ENCODE peak calls at places on chromosomes 16 and 17, in seven cellular contexts. N is esophagus muscularis mucosa, J is epithelial cell of esophagus, E is omental fat pad, C is fibroblast of lung, M is fibroblast of mammary gland, Q is nephron progenitor cell. D is an unnamed sample.

GRCh38 chr16:2815299-2815771 is 1.7 kb upstream of the PRSS21 start:
- DNase-seq in N (no peak), J (no peak), E (no peak), C (no peak), M (no peak), Q (no peak), D (no peak)

GRCh38 chr16:15946257-15947044 is 3.0 kb upstream of the ABCC1 start:
- DNase-seq in N (no peak), J (peak), E (no peak), C (peak), M (peak), Q (no peak), D (no peak)

GRCh38 chr16:1826691-1827573 is at the start of the genes FAHD1 and HAGH:
- DNase-seq in N (peak), J (peak), E (peak), C (peak), M (peak), Q (peak), D (peak)

GRCh38 chr17:4004517-4005295 is 40.5 kb upstream of the ATP2A3 start:
- DNase-seq in N (no peak), J (peak), E (no peak), C (peak), M (peak), Q (peak), D (peak)

GRCh38 chr17:40978752-40979151 is 5.4 kb downstream of the KRT40 start:
- DNase-seq in N (no peak), J (peak), E (no peak), C (no peak), M (no peak), Q (no peak), D (no peak)

GRCh38 chr17:55320594-55321506 is 56.1 kb downstream of the HLF start:
- DNase-seq in N (no peak), J (peak), E (no peak), C (peak), M (no peak), Q (no peak), D (no peak)

GRCh38 chr17:1055751-1056645 is 59.1 kb downstream of the TIMM22 start:
- DNase-seq in N (peak), J (peak), E (no peak), C (peak), M (peak), Q (peak), D (peak)

GRCh38 chr17:38867179-38867994 is 2.5 kb upstream of the LASP1 start:
- DNase-seq in N (no peak), J (peak), E (no peak), C (peak), M (peak), Q (peak), D (no peak)

GRCh38 chr17:72143245-72143644 is 22.4 kb downstream of the SOX9 start:
- DNase-seq in N (no peak), J (no peak), E (no peak), C (no peak), M (no peak), Q (no peak), D (no peak)

GRCh38 chr16:73096510-73096909 is 48.6 kb upstream of the ZFHX3 start:
- DNase-seq in N (no peak), J (no peak), E (no peak), C (no peak), M (no peak), Q (no peak), D (no peak)

GRCh38 chr16:86087011-86087453 is 188.1 kb downstream of the IRF8 start:
- DNase-seq in N (no peak), J (no peak), E (no peak), C (no peak), M (no peak), Q (no peak), D (no peak)

GRCh38 chr17:76179496-76180467 is 38.7 kb upstream of the FOXJ1 start:
- DNase-seq in N (no peak), J (peak), E (no peak), C (peak), M (peak), Q (no peak), D (peak)

GRCh38 chr17:40936437-40936971 is 942 bp downstream of the KRT23 start:
- DNase-seq in N (no peak), J (peak), E (no peak), C (no peak), M (no peak), Q (no peak), D (no peak)

GRCh38 chr17:80890551-80890930 is 101.1 kb upstream of the CHMP6 start:
- DNase-seq in N (no peak), J (no peak), E (no peak), C (no peak), M (no peak), Q (no peak), D (no peak)

GRCh38 chr16:3879258-3879886 is 1.1 kb downstream of the CREBBP start:
- DNase-seq in N (no peak), J (peak), E (no peak), C (no peak), M (no peak), Q (peak), D (no peak)

GRCh38 chr17:35167666-35168065 is 20.0 kb downstream of the UNC45B start:
- DNase-seq in N (no peak), J (peak), E (no peak), C (peak), M (peak), Q (no peak), D (no peak)

GRCh38 chr17:66177048-66177447 is 14.9 kb downstream of the CEP112 start:
- DNase-seq in N (no peak), J (no peak), E (no peak), C (no peak), M (no peak), Q (no peak), D (no peak)

GRCh38 chr17:76696763-76697701 is 13.7 kb downstream of the MXRA7 start:
- DNase-seq in N (no peak), J (no peak), E (no peak), C (no peak), M (peak), Q (no peak), D (peak)

GRCh38 chr17:37608369-37609169 is 649 bp downstream of the SYNRG start:
- DNase-seq in N (no peak), J (peak), E (no peak), C (peak), M (peak), Q (no peak), D (peak)

GRCh38 chr16:2514333-2515179 is 804 bp downstream of the ATP6V0C start:
- DNase-seq in N (no peak), J (no peak), E (no peak), C (no peak), M (no peak), Q (no peak), D (no peak)

GRCh38 chr17:40322417-40323315 is 13.7 kb downstream of the RARA start:
- DNase-seq in N (no peak), J (no peak), E (no peak), C (peak), M (peak), Q (peak), D (peak)

GRCh38 chr16:71630808-71631207 is 4.8 kb downstream of the MARVELD3 start:
- DNase-seq in N (no peak), J (peak), E (no peak), C (no peak), M (no peak), Q (no peak), D (no peak)

GRCh38 chr17:40345161-40346034 is 19.1 kb downstream of the GJD3 start:
- DNase-seq in N (no peak), J (peak), E (no peak), C (peak), M (peak), Q (peak), D (no peak)

GRCh38 chr17:8151641-8152111 is 528 bp downstream of the PER1 start:
- DNase-seq in N (peak), J (peak), E (no peak), C (peak), M (peak), Q (peak), D (no peak)

GRCh38 chr16:28985611-28986041 is 774 bp downstream of the LAT start:
- DNase-seq in N (no peak), J (no peak), E (no peak), C (no peak), M (no peak), Q (no peak), D (no peak)

GRCh38 chr16:46573008-46573833 is 48.0 kb downstream of the SHCBP1 start:
- DNase-seq in N (no peak), J (peak), E (no peak), C (peak), M (peak), Q (no peak), D (peak)

GRCh38 chr17:82922646-82923045 is 82.8 kb upstream of the ZNF750 start:
- DNase-seq in N (no peak), J (no peak), E (no peak), C (no peak), M (no peak), Q (no peak), D (no peak)

GRCh38 chr17:15143524-15143923 is 121.6 kb downstream of the PMP22 start:
- DNase-seq in N (peak), J (no peak), E (no peak), C (no peak), M (no peak), Q (no peak), D (no peak)
- TF ChIP-seq CTCF in N (no peak), J (no peak), E (no peak), C (no peak), M (no peak), Q (no peak), D (no peak)

GRCh38 chr17:78332530-78332929 is 27.3 kb downstream of the SOCS3 start:
- DNase-seq in N (no peak), J (no peak), E (no peak), C (no peak), M (no peak), Q (no peak), D (no peak)

GRCh38 chr17:78332991-78333390 is 26.9 kb downstream of the SOCS3 start:
- DNase-seq in N (no peak), J (no peak), E (no peak), C (no peak), M (no peak), Q (no peak), D (no peak)

GRCh38 chr17:78327880-78328279 is 32.0 kb downstream of the SOCS3 start:
- DNase-seq in N (no peak), J (no peak), E (no peak), C (no peak), M (no peak), Q (no peak), D (no peak)

GRCh38 chr17:78330570-78331224 is 29.2 kb downstream of the SOCS3 start:
- DNase-seq in N (no peak), J (no peak), E (no peak), C (peak), M (peak), Q (no peak), D (no peak)

DNA sequence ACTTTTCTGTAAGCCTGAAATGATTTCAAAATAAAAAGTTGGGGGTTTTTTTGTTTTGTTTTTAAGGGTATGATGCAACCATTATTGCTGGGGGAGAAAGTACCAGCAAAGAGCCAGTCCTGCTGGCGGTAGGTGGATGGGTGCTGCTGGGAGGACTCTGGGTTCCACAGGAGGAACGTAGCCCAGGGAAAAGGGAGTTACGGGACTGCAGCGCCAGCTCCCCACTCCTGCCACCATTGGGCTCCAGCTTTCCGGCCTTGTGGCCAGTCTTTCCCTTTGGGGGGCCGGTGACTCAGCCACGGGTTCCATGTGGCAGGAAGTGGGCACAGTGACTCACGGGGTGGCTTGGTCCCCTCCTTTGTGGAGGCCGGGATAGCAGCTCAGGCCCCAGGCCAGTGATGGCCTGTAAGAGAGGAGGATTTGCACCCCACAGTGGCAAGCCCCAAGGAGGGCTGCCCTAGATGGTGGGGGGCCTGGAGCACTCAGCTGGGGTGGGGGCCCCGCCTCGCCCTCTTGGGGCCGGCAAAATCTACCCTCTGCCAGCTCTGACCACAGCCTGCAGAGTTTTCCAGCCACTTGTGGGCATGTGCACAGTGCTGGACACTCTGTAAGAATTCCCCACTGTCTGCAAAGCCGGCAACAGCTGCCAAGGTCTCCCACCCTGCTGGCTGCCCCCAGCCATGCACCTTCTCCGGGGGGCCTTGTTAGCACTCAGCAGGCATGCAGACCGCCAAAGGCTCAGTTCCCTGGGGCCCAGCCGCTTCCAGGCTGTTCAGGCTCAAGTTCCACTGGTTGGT is 30.4 kb downstream of the SOCS3 start:
- DNase-seq in N (no peak), J (peak), E (no peak), C (peak), M (peak), Q (no peak), D (no peak)
- TF ChIP-seq CTCF in N (no peak), J (no peak), E (no peak), C (no peak), M (no peak), Q (no peak), D (no peak)

GRCh38 chr17:45230410-45230786 is 8.7 kb downstream of the FMNL1 start:
- DNase-seq in N (no peak), J (no peak), E (no peak), C (no peak), M (no peak), Q (no peak), D (no peak)

GRCh38 chr17:45230787-45231480 is 9.2 kb downstream of the FMNL1 start:
- DNase-seq in N (no peak), J (peak), E (no peak), C (peak), M (peak), Q (no peak), D (no peak)

GRCh38 chr17:45229681-45230409 is 8.2 kb downstream of the FMNL1 start:
- DNase-seq in N (no peak), J (no peak), E (no peak), C (no peak), M (no peak), Q (no peak), D (peak)

GRCh38 chr17:45232514-45233422 is 11.1 kb downstream of the FMNL1 start:
- DNase-seq in N (no peak), J (no peak), E (no peak), C (no peak), M (no peak), Q (no peak), D (no peak)

DNA sequence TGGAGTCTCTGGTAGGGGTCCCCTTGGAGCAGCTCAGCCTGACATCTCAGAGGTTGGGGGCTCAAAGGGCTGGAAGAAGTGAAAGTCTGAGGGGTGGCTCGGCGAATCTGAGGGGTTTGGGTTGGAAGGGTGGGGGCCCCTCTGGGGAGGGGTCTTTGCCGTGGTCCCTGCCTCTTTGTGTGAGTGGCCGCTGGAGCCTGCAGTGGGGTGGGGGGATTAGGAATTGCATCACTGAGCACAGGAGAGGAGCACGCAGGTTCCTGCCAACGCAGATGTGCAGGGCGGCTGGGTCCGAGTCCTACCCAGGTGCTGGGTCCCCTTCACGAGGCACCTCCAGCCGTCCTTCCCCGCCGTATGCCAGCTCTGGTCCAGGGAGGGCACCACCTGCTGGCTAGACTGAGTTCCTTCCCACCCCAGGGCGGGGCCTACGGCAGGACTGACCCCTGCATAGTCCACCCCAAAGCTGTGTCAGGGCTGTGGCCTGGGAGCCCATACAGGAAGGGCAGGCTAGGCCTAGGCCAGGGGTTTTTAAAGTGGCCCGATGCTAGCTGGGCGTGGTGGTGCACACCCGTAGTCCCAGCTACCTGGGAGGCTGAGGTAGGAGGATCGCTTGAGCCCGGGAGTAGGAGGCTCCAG is 9.9 kb downstream of the FMNL1 start:
- DNase-seq in N (no peak), J (no peak), E (no peak), C (no peak), M (no peak), Q (peak), D (no peak)
- TF ChIP-seq CTCF in N (peak), J (no peak), E (no peak), C (peak), M (peak), Q (peak), D (peak)

GRCh38 chr16:17431904-17432625 is 38.7 kb downstream of the XYLT1 start:
- DNase-seq in N (no peak), J (no peak), E (no peak), C (no peak), M (no peak), Q (no peak), D (no peak)
- TF ChIP-seq CTCF in N (peak), J (no peak), E (no peak), C (no peak), M (peak), Q (no peak), D (no peak)

DNA sequence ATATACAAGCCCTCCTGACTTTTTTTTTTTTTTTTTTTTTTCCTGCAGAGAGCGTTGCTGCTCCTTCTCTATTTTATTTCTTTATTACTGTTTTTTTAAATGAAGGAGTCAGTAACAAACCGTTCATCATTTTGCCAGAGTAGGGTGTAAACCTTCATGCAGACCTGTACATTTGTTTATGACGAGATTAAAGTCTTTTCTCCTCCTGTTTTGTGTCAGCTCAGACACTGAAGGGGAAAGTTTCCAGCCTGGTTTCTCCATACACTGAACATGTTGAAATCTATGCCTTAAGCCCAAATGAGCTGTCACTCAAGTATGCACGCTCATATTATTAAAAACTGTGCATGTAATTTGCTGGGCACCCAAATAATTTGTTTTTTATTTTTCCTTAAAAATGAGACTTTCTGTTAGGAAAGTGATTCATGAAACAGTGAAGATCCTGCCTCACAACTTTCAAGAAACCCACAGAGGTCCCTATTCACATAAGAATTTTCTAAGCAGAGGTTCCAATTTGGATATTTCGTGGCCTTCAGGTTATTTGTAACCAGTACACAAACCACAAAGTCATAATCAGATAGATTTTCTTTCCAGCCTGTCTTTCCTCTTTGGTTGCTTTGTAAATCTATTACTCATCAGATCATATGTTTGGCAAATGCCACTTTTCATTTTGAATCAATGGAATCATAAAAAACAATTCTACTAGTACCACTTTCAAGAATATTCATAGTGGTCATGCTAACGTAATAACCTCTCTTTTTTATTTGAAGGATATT is 700.3 kb downstream of the MAF start:
- DNase-seq in N (no peak), J (no peak), E (no peak), C (no peak), M (no peak), Q (no peak), D (no peak)
- TF ChIP-seq CTCF in N (no peak), J (no peak), E (no peak), C (no peak), M (no peak), Q (no peak), D (no peak)

GRCh38 chr17:47733047-47733413 is at the start of gene TBX21:
- DNase-seq in N (no peak), J (peak), E (no peak), C (no peak), M (peak), Q (peak), D (peak)
- TF ChIP-seq CTCF in N (peak), J (no peak), E (no peak), C (peak), M (peak), Q (peak), D (peak)

D was measured in GM20000.